ENCODE peak calls at places on chromosome 11, in five cellular contexts. L is stomach, B is left ventricle myocardium inferior, Q is Peyer's patch, Z is fibroblast of the aortic adventitia. Y is an unnamed sample.
A peak's percentile ranks its signal among the peaks of the same experiment; 100 is the strongest.

GRCh38 chr11:67633758-67634365 is 4.1 kb upstream of the NUDT8 start:
- DNase-seq in L (no peak), Z (no peak), B (no peak), Q (no peak), Y (no peak)

GRCh38 chr11:87719311-87720073 is 455.8 kb downstream of the RAB38 start:
- DNase-seq in B (no peak), Z (peak; percentile 1), L (no peak), Q (no peak), Y (no peak)

GRCh38 chr11:66331542-66332370 is 4.5 kb downstream of the RIN1 start:
- DNase-seq in B (no peak), Q (no peak), Z (no peak), L (no peak), Y (no peak)

GRCh38 chr11:66467034-66467659 is 442 bp downstream of the PELI3 start:
- DNase-seq in Z (peak; percentile 15), Q (peak; percentile 57), L (peak; percentile 48), B (no peak), Y (peak; percentile 18)

GRCh38 chr11:59728913-59729312 is 15.3 kb upstream of the OR10V1 start:
- DNase-seq in L (no peak), Q (no peak), Z (no peak), B (no peak), Y (no peak)

GRCh38 chr11:60848714-60849151 is 6.8 kb downstream of the CCDC86 start:
- DNase-seq in Z (no peak), B (no peak), Q (no peak), L (no peak), Y (no peak)

GRCh38 chr11:131694526-131695424 is 324.4 kb downstream of the NTM start:
- DNase-seq in Z (peak; percentile 78), Q (peak; percentile 80), L (peak; percentile 79), B (peak; percentile 80), Y (peak; percentile 59)

GRCh38 chr11:67120881-67121710 is 2.0 kb downstream of the KDM2A start:
- DNase-seq in L (peak; percentile 45), Z (peak; percentile 52), Q (peak; percentile 63), B (no peak), Y (peak; percentile 66)

GRCh38 chr11:31974737-31975136 is 116.1 kb upstream of the RCN1 start:
- DNase-seq in B (no peak), Q (no peak), L (no peak), Z (peak; percentile 50), Y (no peak)

GRCh38 chr11:129375731-129376657 is at the start of gene BARX2:
- DNase-seq in L (peak; percentile 82), B (peak; percentile 16), Q (peak; percentile 81), Z (peak; percentile 56), Y (peak; percentile 60)

GRCh38 chr11:72758304-72758689 is 6.1 kb upstream of the ARAP1 start:
- DNase-seq in L (no peak), Z (no peak), B (no peak), Q (no peak), Y (peak; percentile 48)

GRCh38 chr11:26583550-26583949 is 11.5 kb upstream of the MUC15 start:
- DNase-seq in Q (no peak), Z (peak; percentile 65), B (no peak), L (no peak), Y (peak; percentile 65)

GRCh38 chr11:61744181-61744580 is 8.3 kb upstream of the MYRF start:
- DNase-seq in Z (no peak), Q (no peak), L (no peak), B (no peak), Y (no peak)

GRCh38 chr11:96079691-96080090 is 155.8 kb upstream of the MTMR2 start:
- DNase-seq in L (no peak), B (no peak), Q (no peak), Z (no peak), Y (no peak)

GRCh38 chr11:60978546-60979380 is 7.3 kb downstream of the CD6 start:
- DNase-seq in Z (no peak), Q (peak; percentile 51), B (no peak), L (no peak), Y (no peak)

GRCh38 chr11:2730323-2731284 is 30.8 kb upstream of the KCNQ1OT1 start:
- DNase-seq in Z (no peak), L (no peak), Q (no peak), B (no peak), Y (no peak)

GRCh38 chr11:72730243-72730642 is 22.0 kb downstream of the ARAP1 start:
- DNase-seq in L (no peak), Z (no peak), Q (no peak), B (no peak), Y (no peak)

GRCh38 chr11:33475999-33476398 is 218.8 kb downstream of the HIPK3 start:
- DNase-seq in Z (peak; percentile 90), L (peak; percentile 29), Q (no peak), B (no peak), Y (peak; percentile 43)

GRCh38 chr11:10561043-10561818 is 7.2 kb downstream of the LYVE1 start:
- DNase-seq in Z (no peak), B (no peak), Q (no peak), L (no peak), Y (no peak)

GRCh38 chr11:79538775-79539174 is 97.9 kb upstream of the TENM4 start:
- DNase-seq in B (no peak), Q (no peak), Z (no peak), L (no peak), Y (no peak)

GRCh38 chr11:35550374-35551036 is 25.1 kb upstream of the PAMR1 start:
- DNase-seq in Q (no peak), Z (peak; percentile 81), B (no peak), L (no peak), Y (no peak)

GRCh38 chr11:73980001-73980960 is 2.4 kb downstream of the UCP2 start:
- DNase-seq in Z (no peak), L (peak; percentile 80), B (no peak), Q (peak; percentile 95), Y (no peak)

GRCh38 chr11:91625495-91625894 is 599.1 kb upstream of the FAT3 start:
- DNase-seq in L (no peak), B (no peak), Z (no peak), Q (no peak), Y (no peak)

GRCh38 chr11:69178819-69179482 is 23.2 kb downstream of the SMIM38 start:
- DNase-seq in B (no peak), L (peak; percentile 50), Z (no peak), Q (no peak), Y (no peak)

GRCh38 chr11:34331736-34332135 is 26.1 kb downstream of the ABTB2 start:
- DNase-seq in Z (no peak), B (no peak), L (no peak), Q (no peak), Y (no peak)

GRCh38 chr11:2903672-2904011 is 18.1 kb upstream of the CDKN1C start:
- DNase-seq in L (no peak), Z (no peak), B (no peak), Q (peak; percentile 79), Y (no peak)

GRCh38 chr11:8959546-8960166 is 4.6 kb downstream of the TMEM9B start:
- DNase-seq in Z (peak; percentile 94), Q (peak; percentile 48), B (no peak), L (no peak), Y (peak; percentile 90)

GRCh38 chr11:10303558-10304363 is 1.1 kb upstream of the ADM start:
- DNase-seq in Z (peak; percentile 41), Q (peak; percentile 78), L (peak; percentile 48), B (peak; percentile 28), Y (peak; percentile 77)

GRCh38 chr11:113957016-113957415 is 17.9 kb upstream of the HTR3A start:
- DNase-seq in Z (no peak), L (no peak), Q (no peak), B (no peak), Y (no peak)

GRCh38 chr11:10588904-10589303 is 20.4 kb upstream of the LYVE1 start:
- DNase-seq in Z (no peak), L (no peak), B (no peak), Q (no peak), Y (no peak)

GRCh38 chr11:108897071-108897481 is 232.2 kb downstream of the DDX10 start:
- DNase-seq in L (no peak), B (no peak), Q (no peak), Z (peak; percentile 15), Y (no peak)

GRCh38 chr11:127843483-127844396 is 743.6 kb downstream of the ETS1 start:
- DNase-seq in L (peak; percentile 67), B (peak; percentile 53), Z (peak; percentile 75), Q (peak; percentile 70), Y (peak; percentile 35)

GRCh38 chr11:47361419-47361818 is 8.9 kb upstream of the MYBPC3 start:
- DNase-seq in B (no peak), L (no peak), Z (no peak), Q (no peak), Y (no peak)

GRCh38 chr11:7469351-7469865 is 15.9 kb upstream of the OLFML1 start:
- DNase-seq in Q (no peak), L (no peak), Z (no peak), B (no peak), Y (no peak)

GRCh38 chr11:122100222-122101080 is 15.6 kb downstream of the BLID start:
- DNase-seq in Q (peak; percentile 52), L (no peak), Z (peak; percentile 89), B (peak; percentile 63), Y (peak; percentile 76)

GRCh38 chr11:122102426-122102825 is 13.6 kb downstream of the BLID start:
- DNase-seq in L (no peak), Z (peak; percentile 41), B (no peak), Q (no peak), Y (no peak)

GRCh38 chr11:122103366-122103765 is 12.6 kb downstream of the BLID start:
- DNase-seq in B (no peak), L (no peak), Q (no peak), Z (peak; percentile 82), Y (no peak)

GRCh38 chr11:122099345-122100045 is 16.5 kb downstream of the BLID start:
- DNase-seq in Z (peak; percentile 79), Q (no peak), L (no peak), B (no peak), Y (peak; percentile 59)

GRCh38 chr11:122101625-122102291 is 14.3 kb downstream of the BLID start:
- DNase-seq in B (peak; percentile 50), L (no peak), Z (peak; percentile 89), Q (no peak), Y (peak; percentile 86)
- TF ChIP-seq CTCF in B (peak; percentile 79), L (peak; percentile 19), Z (peak; percentile 67), Q (no peak), Y (peak; percentile 64)

GRCh38 chr11:23540101-23540561 is 679.9 kb upstream of the CCDC179 start:
- DNase-seq in L (no peak), Z (peak; percentile 49), B (no peak), Q (no peak), Y (peak; percentile 34)
- H3K4me3 ChIP-seq in L (no peak overlapping the region), Z (no peak overlapping the region), B (no peak overlapping the region), Q (no peak overlapping the region), Y (no peak overlapping the region)

GRCh38 chr11:612201-612960 is 3.4 kb downstream of the IRF7 start:
- DNase-seq in L (peak; percentile 76), Z (no peak), Q (peak; percentile 89), B (no peak), Y (peak; percentile 21)
- TF ChIP-seq CTCF in L (peak; percentile 16), Z (peak; percentile 20), Q (peak; percentile 80), B (no peak), Y (peak; percentile 26)

GRCh38 chr11:116928102-116928777 is 90.8 kb upstream of the APOA1 start:
- DNase-seq in B (no peak), Q (peak; percentile 58), L (no peak), Z (no peak), Y (no peak)

GRCh38 chr11:116928845-116929244 is 91.4 kb upstream of the APOA1 start:
- DNase-seq in B (no peak), Q (no peak), Z (no peak), L (no peak), Y (peak; percentile 33)

GRCh38 chr11:116927163-116927772 is 89.8 kb upstream of the APOA1 start:
- DNase-seq in Q (peak; percentile 79), Z (no peak), L (no peak), B (no peak), Y (no peak)

GRCh38 chr11:116929393-116930090 is 92.1 kb upstream of the APOA1 start:
- DNase-seq in Q (no peak), Z (peak; percentile 51), L (no peak), B (no peak), Y (peak; percentile 18)

GRCh38 chr11:116925050-116925449 is 87.6 kb upstream of the APOA1 start:
- DNase-seq in B (no peak), Q (peak; percentile 83), L (no peak), Z (no peak), Y (no peak)
- H3K4me3 ChIP-seq in B (no peak overlapping the region), Q (no peak overlapping the region), L (no peak overlapping the region), Z (no peak overlapping the region), Y (no peak overlapping the region)